ENCODE peak calls at places on chromosomes 3 and 15, in four cellular contexts. O, H, A and G are unnamed samples.

GRCh38 chr3:16510620-16511319 is 2.7 kb downstream of the RFTN1 start:
- DNase-seq in O (no peak), H (no peak), A (no peak), G (no peak)

GRCh38 chr3:141280690-141281089 is 49.1 kb downstream of the PXYLP1 start:
- DNase-seq in O (no peak), H (no peak), A (no peak), G (peak; percentile 12)

GRCh38 chr3:38618343-38618742 is 31.1 kb downstream of the SCN5A start:
- DNase-seq in O (no peak), H (no peak), A (no peak), G (no peak)

GRCh38 chr3:158700559-158700958 is 28.1 kb upstream of the LXN start:
- DNase-seq in O (no peak), H (no peak), A (no peak), G (no peak)

GRCh38 chr3:122271246-122271898 is 53.7 kb upstream of the CSTA start:
- DNase-seq in O (no peak), H (no peak), A (no peak), G (no peak)

GRCh38 chr15:31223478-31224350 is 102.9 kb upstream of the KLF13 start:
- DNase-seq in O (peak; percentile 51), H (no peak), A (no peak), G (no peak)

GRCh38 chr3:73558399-73559075 is 66.2 kb downstream of the PDZRN3 start:
- DNase-seq in O (no peak), H (no peak), A (no peak), G (no peak)

GRCh38 chr3:13242364-13242737 is 169.1 kb upstream of the IQSEC1 start:
- DNase-seq in O (no peak), H (no peak), A (no peak), G (no peak)

GRCh38 chr15:100341662-100342560 is at the start of gene ADAMTS17:
- DNase-seq in O (peak; percentile 96), H (peak; percentile 98), A (peak; percentile 97), G (peak; percentile 96)

GRCh38 chr15:39461536-39462140 is 119.2 kb upstream of the THBS1 start:
- DNase-seq in O (no peak), H (peak; percentile 82), A (no peak), G (no peak)

GRCh38 chr15:39171944-39172368 is 408.9 kb upstream of the THBS1 start:
- DNase-seq in O (peak; percentile 67), H (peak; percentile 82), A (peak; percentile 41), G (no peak)

GRCh38 chr3:4416961-4417360 is 50.1 kb downstream of the SUMF1 start:
- DNase-seq in O (no peak), H (no peak), A (no peak), G (peak; percentile 78)

GRCh38 chr3:12568747-12569146 is 11.9 kb downstream of the MKRN2 start:
- DNase-seq in O (no peak), H (no peak), A (no peak), G (no peak)

GRCh38 chr15:69663982-69664381 is 211.4 kb downstream of the RPLP1 start:
- DNase-seq in O (no peak), H (no peak), A (no peak), G (no peak)

GRCh38 chr3:126305427-126305826 is 51.8 kb downstream of the KLF15 start:
- DNase-seq in O (no peak), H (no peak), A (no peak), G (no peak)

GRCh38 chr3:99768126-99768525 is 49.5 kb upstream of the CMSS1 start:
- DNase-seq in O (no peak), H (no peak), A (no peak), G (no peak)

GRCh38 chr3:66239513-66240135 is 18.8 kb downstream of the SLC25A26 start:
- DNase-seq in O (no peak), H (no peak), A (no peak), G (no peak)

GRCh38 chr3:170760174-170760526 is 109.8 kb downstream of the RPL22L1 start:
- DNase-seq in O (no peak), H (no peak), A (no peak), G (no peak)

GRCh38 chr3:40690696-40691597 is 166.2 kb downstream of the ZNF621 start:
- DNase-seq in O (peak; percentile 51), H (peak; percentile 84), A (peak; percentile 66), G (peak; percentile 92)

GRCh38 chr3:128436214-128436613 is 30.5 kb downstream of the DNAJB8 start:
- DNase-seq in O (no peak), H (no peak), A (no peak), G (no peak)

GRCh38 chr15:40250304-40250656 is 11.4 kb downstream of the PAK6 start:
- DNase-seq in O (no peak), H (no peak), A (no peak), G (no peak)

GRCh38 chr3:114454592-114455251 is 160.9 kb downstream of the TIGIT start:
- DNase-seq in O (no peak), H (no peak), A (no peak), G (no peak)

GRCh38 chr3:38354588-38355344 is 8.2 kb downstream of the XYLB start:
- DNase-seq in O (peak; percentile 29), H (no peak), A (peak; percentile 53), G (no peak)

GRCh38 chr3:7062714-7063113 is 201.8 kb downstream of the GRM7 start:
- DNase-seq in O (no peak), H (no peak), A (no peak), G (no peak)
- H3K9me3 ChIP-seq in O (no peaks in the 10 kb centered on the region), H (no peaks in the 10 kb centered on the region), A (no peaks in the 10 kb centered on the region), G (peaks cover 3% of the 10 kb centered on the region)

DNA sequence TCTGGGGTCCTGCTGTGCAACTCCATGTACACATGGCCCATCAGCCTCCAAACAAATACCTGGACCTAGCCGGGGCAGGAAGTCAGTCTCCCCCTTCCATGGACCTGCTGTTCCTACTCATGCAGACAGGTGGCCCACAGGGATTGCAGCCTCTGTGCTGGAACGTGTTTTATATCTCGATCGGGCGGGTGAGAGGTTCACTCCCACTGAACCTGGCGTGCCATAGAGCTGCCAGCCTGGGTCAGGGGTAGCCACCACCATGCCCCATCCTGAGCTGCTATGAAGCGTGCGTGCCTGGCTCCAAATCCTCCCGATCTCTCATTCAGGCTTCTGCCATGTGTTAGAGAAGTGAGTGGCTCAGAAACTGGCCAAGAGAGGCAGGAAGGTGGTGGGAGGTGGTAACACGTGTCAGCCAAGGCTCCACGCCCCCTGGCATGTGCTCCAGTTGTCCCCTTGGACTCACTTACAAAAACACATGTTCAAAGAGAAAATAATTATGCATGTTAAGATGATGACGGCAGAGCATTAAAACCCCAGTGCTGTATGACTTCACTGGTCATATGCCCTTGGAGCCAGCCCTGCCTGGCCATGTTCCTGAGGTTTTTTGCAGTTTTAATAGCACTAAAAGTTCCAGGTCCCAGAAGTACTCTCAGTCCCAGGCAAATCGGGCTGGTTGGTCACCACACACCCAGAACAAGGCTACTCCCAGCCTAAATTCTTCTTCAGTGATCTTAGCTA is 30.6 kb downstream of the CTSH start:
- DNase-seq in O (no peak), H (peak; percentile 91), A (no peak), G (no peak)
- TF ChIP-seq CTCF in O (peak; percentile 18), H (peak; percentile 70), A (peak; percentile 42), G (peak; percentile 66)

GRCh38 chr15:36658905-36659304 is 79.5 kb downstream of the CDIN1 start:
- DNase-seq in O (no peak), H (no peak), A (no peak), G (no peak)

GRCh38 chr15:36666228-36666627 is 86.8 kb downstream of the CDIN1 start:
- DNase-seq in O (no peak), H (no peak), A (no peak), G (no peak)

GRCh38 chr15:36658321-36658720 is 78.9 kb downstream of the CDIN1 start:
- DNase-seq in O (no peak), H (no peak), A (no peak), G (no peak)

GRCh38 chr15:36661042-36661441 is 81.6 kb downstream of the CDIN1 start:
- DNase-seq in O (no peak), H (no peak), A (no peak), G (no peak)
- TF ChIP-seq POLR2AphosphoS5 in O (no peak), H (no peak), A (no peak), G (no peak)

GRCh38 chr15:27043770-27044169 is 72.8 kb downstream of the GABRG3 start:
- DNase-seq in O (no peak), H (no peak), A (no peak), G (no peak)
- H3K9me3 ChIP-seq in O (no peaks in the 10 kb centered on the region), H (no peaks in the 10 kb centered on the region), A (no peaks in the 10 kb centered on the region), G (no peaks in the 10 kb centered on the region)

GRCh38 chr3:31449318-31449717 is 83.4 kb upstream of the STT3B start:
- DNase-seq in O (no peak), H (no peak), A (no peak), G (no peak)

GRCh38 chr3:31446411-31446810 is 86.3 kb upstream of the STT3B start:
- DNase-seq in O (no peak), H (no peak), A (no peak), G (no peak)

GRCh38 chr3:31450345-31450744 is 82.4 kb upstream of the STT3B start:
- DNase-seq in O (no peak), H (no peak), A (no peak), G (no peak)

GRCh38 chr3:31448035-31448881 is 84.5 kb upstream of the STT3B start:
- DNase-seq in O (peak; percentile 48), H (no peak), A (peak; percentile 35), G (no peak)

DNA sequence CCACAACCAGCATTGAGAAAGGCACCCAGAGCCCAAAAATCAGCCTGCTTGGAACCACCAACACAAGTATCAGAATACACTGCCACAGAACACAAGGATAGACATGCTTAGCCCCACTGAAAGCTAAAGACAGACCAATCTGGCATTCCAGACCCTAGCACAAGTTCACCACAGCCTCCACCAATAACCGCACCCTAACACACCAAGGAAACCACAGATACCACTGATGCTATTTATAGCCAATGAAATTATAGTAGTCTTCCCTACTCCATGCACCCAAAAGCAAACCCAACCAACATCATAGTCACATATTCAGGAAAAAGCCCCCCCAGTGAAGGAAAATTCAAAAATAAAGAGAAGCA is 83.9 kb upstream of the STT3B start:
- DNase-seq in O (no peak), H (no peak), A (no peak), G (no peak)
- TF ChIP-seq CTCF in O (no peak), H (no peak), A (peak; percentile 2), G (no peak)

GRCh38 chr3:64460877-64461276 is 226.9 kb downstream of the ADAMTS9 start:
- DNase-seq in O (no peak), H (no peak), A (no peak), G (no peak)

GRCh38 chr3:64464955-64465354 is 222.8 kb downstream of the ADAMTS9 start:
- DNase-seq in O (no peak), H (no peak), A (no peak), G (no peak)

GRCh38 chr3:64459711-64460110 is 228.1 kb downstream of the ADAMTS9 start:
- DNase-seq in O (no peak), H (no peak), A (no peak), G (no peak)

GRCh38 chr3:64463981-64464380 is 223.8 kb downstream of the ADAMTS9 start:
- DNase-seq in O (no peak), H (no peak), A (no peak), G (no peak)

GRCh38 chr3:64462203-64463120 is 225.3 kb downstream of the ADAMTS9 start:
- DNase-seq in O (no peak), H (no peak), A (no peak), G (no peak)
- TF ChIP-seq POLR2AphosphoS5 in O (no peak), H (no peak), A (no peak), G (no peak)

DNA sequence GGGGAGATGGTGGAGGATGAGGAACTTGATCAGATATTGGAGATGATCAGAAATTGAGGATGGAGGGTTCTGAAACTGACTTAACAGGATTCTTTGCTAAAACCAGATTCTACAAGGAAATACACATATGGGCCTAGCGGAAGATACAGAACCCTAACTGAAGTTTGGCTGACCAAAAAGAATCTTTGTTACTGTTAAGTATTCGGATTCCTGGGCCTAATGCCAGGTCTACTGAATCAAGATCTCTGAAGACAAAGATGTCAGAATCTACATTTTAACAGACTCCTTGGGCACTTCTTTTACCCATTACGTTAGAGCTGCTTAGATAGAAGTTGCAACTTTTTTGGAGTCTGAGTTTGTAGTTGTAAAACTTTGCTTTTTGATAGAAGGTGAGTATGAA is 137.7 kb downstream of the FNDC3B start:
- DNase-seq in O (no peak), H (no peak), A (no peak), G (no peak)
- H3K9me3 ChIP-seq in O (no peaks in the 10 kb centered on the region), H (no peaks in the 10 kb centered on the region), A (no peaks in the 10 kb centered on the region), G (no peaks in the 10 kb centered on the region)